ENCODE peak calls at places on chromosomes 12 and 14, in six cellular contexts. E is CD8-positive, alpha-beta T cell; K is fibroblast of pulmonary artery; Z is breast epithelium; N is WTC11; O is suprapubic skin. R is an unnamed sample.

GRCh38 chr14:76848879-76849278 is 22.7 kb downstream of the LRRC74A start:
- DNase-seq in E (no peak), K (no peak), Z (no peak), N (no peak), O (no peak), R (no peak)

GRCh38 chr12:88052686-88053085 is 23.5 kb upstream of the C12orf50 start:
- DNase-seq in E (no peak), K (peak; percentile 69), Z (no peak), N (peak; percentile 26), O (no peak), R (peak; percentile 18)

GRCh38 chr12:5507536-5507935 is 75.6 kb downstream of the NTF3 start:
- DNase-seq in E (no peak), K (no peak), Z (no peak), N (no peak), O (no peak), R (no peak)

GRCh38 chr14:57533214-57533613 is 39.6 kb upstream of the CCDC198 start:
- DNase-seq in E (no peak), K (peak; percentile 31), Z (no peak), N (peak; percentile 30), O (no peak), R (peak; percentile 27)

GRCh38 chr12:12182926-12183325 is 83.9 kb downstream of the LRP6 start:
- DNase-seq in E (no peak), K (peak; percentile 54), Z (no peak), N (no peak), O (no peak), R (no peak)

GRCh38 chr14:53979747-53980642 is 23.4 kb upstream of the BMP4 start:
- DNase-seq in E (no peak), K (peak; percentile 62), Z (no peak), N (peak; percentile 47), O (no peak), R (no peak)

GRCh38 chr12:111248981-111249380 is 119.9 kb downstream of the PHETA1 start:
- DNase-seq in E (no peak), K (peak; percentile 16), Z (no peak), N (no peak), O (no peak), R (no peak)

GRCh38 chr12:88993655-88994054 is 358.6 kb downstream of the DUSP6 start:
- DNase-seq in E (no peak), K (peak; percentile 85), Z (no peak), N (no peak), O (no peak), R (no peak)

GRCh38 chr12:78241472-78241871 is 410.8 kb downstream of the NAV3 start:
- DNase-seq in E (no peak), K (no peak), Z (no peak), N (no peak), O (no peak), R (no peak)

GRCh38 chr12:34402228-34402898 is 380.1 kb downstream of the ALG10 start:
- DNase-seq in E (peak; percentile 1), K (no peak), Z (peak; percentile 8), N (no peak), O (peak; percentile 69), R (no peak)

GRCh38 chr14:22613091-22613695 is 15.1 kb downstream of the ABHD4 start:
- DNase-seq in E (no peak), K (no peak), Z (no peak), N (no peak), O (no peak), R (no peak)

GRCh38 chr14:35340616-35341453 is 48.7 kb downstream of the PSMA6 start:
- DNase-seq in E (no peak), K (no peak), Z (no peak), N (no peak), O (no peak), R (no peak)

GRCh38 chr12:47377414-47378221 is 297.9 kb upstream of the AMIGO2 start:
- DNase-seq in E (no peak), K (peak; percentile 100), Z (peak; percentile 90), N (no peak), O (peak; percentile 94), R (no peak)

GRCh38 chr14:37512173-37512572 is 82.9 kb downstream of the FOXA1 start:
- DNase-seq in E (no peak), K (no peak), Z (no peak), N (no peak), O (no peak), R (no peak)

GRCh38 chr14:95394981-95395737 is 75.5 kb upstream of the CLMN start:
- DNase-seq in E (no peak), K (no peak), Z (no peak), N (no peak), O (no peak), R (no peak)

GRCh38 chr12:50021071-50021470 is 4.2 kb downstream of the RACGAP1 start:
- DNase-seq in E (no peak), K (no peak), Z (no peak), N (no peak), O (no peak), R (no peak)

GRCh38 chr12:105427883-105428282 is 97.4 kb downstream of the C12orf75 start:
- DNase-seq in E (no peak), K (peak; percentile 48), Z (no peak), N (no peak), O (no peak), R (no peak)

GRCh38 chr12:46555379-46555778 is 182.8 kb upstream of the SLC38A2 start:
- DNase-seq in E (no peak), K (peak; percentile 85), Z (no peak), N (no peak), O (no peak), R (no peak)

GRCh38 chr12:30862486-30862885 is 64.1 kb upstream of the TSPAN11 start:
- DNase-seq in E (no peak), K (peak; percentile 67), Z (no peak), N (no peak), O (no peak), R (no peak)

GRCh38 chr12:90936230-90937005 is 18.6 kb downstream of the CCER1 start:
- DNase-seq in E (no peak), K (no peak), Z (no peak), N (peak; percentile 13), O (no peak), R (no peak)

GRCh38 chr12:54328595-54329337 is 3.8 kb downstream of the COPZ1 start:
- DNase-seq in E (no peak), K (no peak), Z (no peak), N (no peak), O (no peak), R (no peak)

GRCh38 chr14:103879570-103880333 is 32.4 kb upstream of the PPP1R13B start:
- DNase-seq in E (no peak), K (no peak), Z (peak; percentile 66), N (peak; percentile 40), O (no peak), R (peak; percentile 34)

GRCh38 chr14:98382662-98383061 is 889.3 kb downstream of the BCL11B start:
- DNase-seq in E (no peak), K (no peak), Z (no peak), N (no peak), O (no peak), R (no peak)

GRCh38 chr14:45641541-45641940 is 388.5 kb upstream of the MIS18BP1 start:
- DNase-seq in E (no peak), K (no peak), Z (no peak), N (no peak), O (no peak), R (no peak)

GRCh38 chr14:72049462-72049861 is 117.2 kb downstream of the RGS6 start:
- DNase-seq in E (no peak), K (no peak), Z (no peak), N (no peak), O (no peak), R (no peak)

DNA sequence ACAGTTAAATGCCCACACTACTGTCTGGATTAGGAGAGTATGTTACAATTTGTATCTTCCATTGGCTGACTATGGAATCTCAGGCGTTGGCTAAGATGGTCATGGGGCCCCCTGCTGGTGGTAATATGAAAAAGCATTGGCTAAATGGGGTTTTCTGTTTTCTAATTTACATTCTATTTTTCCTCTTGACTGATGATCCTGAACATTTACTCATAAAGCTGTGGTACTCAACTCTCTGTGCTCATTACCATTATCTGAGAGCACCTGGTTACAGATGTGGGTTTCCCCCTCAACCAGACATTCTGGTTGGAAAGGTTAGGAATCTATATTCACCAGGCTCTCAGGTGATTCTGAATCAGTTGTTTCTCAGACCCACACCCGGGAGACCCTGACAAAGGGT is 64.8 kb downstream of the WSCD2 start:
- DNase-seq in E (peak; percentile 9), K (peak; percentile 16), Z (no peak), N (peak; percentile 28), O (no peak), R (peak; percentile 49)
- TF ChIP-seq CTCF in E (peak; percentile 57), K (peak; percentile 54), Z (peak; percentile 61), N (peak; percentile 63), O (peak; percentile 50), R (peak; percentile 80)

GRCh38 chr14:92686763-92687427 is 61.5 kb downstream of the LGMN start:
- DNase-seq in E (peak; percentile 78), K (peak; percentile 64), Z (peak; percentile 51), N (peak; percentile 94), O (no peak), R (peak; percentile 98)
- TF ChIP-seq CTCF in E (peak; percentile 92), K (peak; percentile 81), Z (peak; percentile 80), N (peak; percentile 99), O (peak; percentile 94), R (peak; percentile 98)

DNA sequence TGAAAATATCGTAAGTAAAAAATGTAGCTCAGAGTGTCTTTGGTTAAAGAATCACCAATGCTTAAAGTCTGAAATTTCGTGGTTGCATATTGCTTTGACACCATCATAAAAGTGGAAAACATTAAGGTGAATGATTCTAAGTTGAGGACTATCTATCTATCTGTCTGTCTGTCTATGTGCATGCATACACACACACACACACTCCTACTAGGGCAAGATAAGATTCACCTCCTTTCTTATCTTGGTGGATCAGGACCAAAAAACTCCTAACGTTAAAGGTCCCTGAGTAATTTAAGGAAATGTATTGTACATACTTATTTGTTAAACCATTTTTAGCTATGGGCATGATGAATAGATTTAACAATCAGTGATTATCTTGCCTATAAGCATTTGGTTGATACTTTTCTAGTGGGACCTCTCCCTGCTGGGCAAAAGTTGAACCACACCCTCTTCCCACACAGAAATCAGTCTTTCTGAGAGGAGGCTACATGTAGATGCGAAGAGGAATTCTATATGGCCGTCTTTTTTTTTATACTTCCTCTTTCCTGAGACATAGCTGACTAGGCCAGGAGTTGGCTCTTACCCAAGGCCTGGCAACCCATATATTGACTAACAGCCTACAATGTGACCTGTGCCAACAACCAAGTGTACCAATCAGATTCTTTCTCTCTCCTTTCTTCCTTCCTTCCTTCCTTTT is 19.3 kb upstream of the LLPH start:
- DNase-seq in E (no peak), K (no peak), Z (no peak), N (no peak), O (no peak), R (no peak)
- TF ChIP-seq CTCF in E (no peak), K (peak; percentile 21), Z (no peak), N (no peak), O (no peak), R (peak; percentile 69)

DNA sequence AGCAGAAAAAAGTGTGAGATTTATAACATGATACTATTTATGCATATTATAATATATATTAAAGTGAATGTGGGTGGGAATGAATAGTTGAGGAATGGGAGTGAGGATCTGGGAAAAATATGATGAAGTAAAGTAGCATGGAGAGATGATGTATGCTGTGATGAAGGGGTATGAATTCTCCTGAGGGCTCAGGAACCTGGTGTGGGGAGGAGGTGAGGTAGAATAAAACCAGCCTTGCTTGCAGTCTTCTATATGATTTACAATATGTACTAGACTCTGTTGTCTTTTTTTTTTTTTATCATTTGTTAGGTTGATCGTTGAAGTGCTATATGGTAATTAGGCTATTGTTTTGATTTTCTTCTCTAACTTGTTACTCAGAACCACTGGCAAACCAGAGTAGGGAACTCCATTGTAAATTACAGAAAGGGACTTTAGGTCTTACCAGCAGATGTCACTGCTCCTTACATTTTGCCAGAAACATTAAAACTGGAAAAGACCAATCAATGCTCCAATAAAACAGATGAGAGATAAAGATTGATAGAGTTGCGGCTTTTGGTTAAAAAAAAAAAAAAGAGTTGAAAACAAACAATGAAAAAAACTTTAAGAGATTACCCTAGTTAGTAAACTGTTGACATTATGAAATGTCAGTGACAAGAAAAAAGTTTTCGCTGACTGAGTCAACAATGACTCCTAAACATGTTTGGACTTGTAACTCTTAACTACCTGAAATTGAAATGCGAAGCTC is 39.9 kb downstream of the ATL1 start:
- DNase-seq in E (no peak), K (peak; percentile 69), Z (no peak), N (no peak), O (no peak), R (no peak)
- TF ChIP-seq CTCF in E (peak; percentile 34), K (peak; percentile 74), Z (peak; percentile 39), N (no peak), O (peak; percentile 63), R (no peak)

R was measured in endothelial cell.